ENCODE peak calls at places on chromosomes 2 and 18, in eight cellular contexts. H is ELF-1; P is brain microvascular endothelial cell; S is WERI-Rb-1; F is Jurkat, Clone E6-1; D is GM12865; X is NCI-H2029; E is CD8-positive, alpha-beta memory T cell. U is an unnamed sample.

GRCh38 chr2:25808006-25808383 is 70.3 kb downstream of the ASXL2 start:
- DNase-seq in H (no peak), P (no peak), S (no peak), F (no peak), D (no peak), X (no peak), E (no peak), U (peak)

GRCh38 chr2:180675170-180675569 is 305.2 kb upstream of the UBE2E3 start:
- DNase-seq in H (no peak), P (no peak), S (no peak), F (no peak), D (no peak), X (no peak), E (no peak), U (no peak)

GRCh38 chr2:56741601-56742102 is 557.9 kb downstream of the CCDC85A start:
- DNase-seq in H (no peak), P (peak), S (no peak), F (no peak), D (no peak), X (no peak), E (no peak), U (peak)

GRCh38 chr2:240576036-240576435 is 7.8 kb downstream of the RNPEPL1 start:
- DNase-seq in H (no peak), P (no peak), S (no peak), F (no peak), D (no peak), X (no peak), E (no peak), U (no peak)

GRCh38 chr2:8174641-8175257 is 507.1 kb upstream of the ID2 start:
- DNase-seq in H (no peak), P (no peak), S (no peak), F (no peak), D (no peak), X (no peak), E (no peak), U (no peak)

GRCh38 chr2:231884438-231885140 is 41.6 kb downstream of the NPPC start:
- DNase-seq in H (no peak), P (no peak), S (no peak), F (no peak), D (no peak), X (peak), E (no peak), U (no peak)

GRCh38 chr18:49921278-49922037 is 108.1 kb upstream of the ACAA2 start:
- DNase-seq in H (no peak), P (no peak), S (no peak), F (no peak), D (no peak), X (no peak), E (no peak), U (no peak)

GRCh38 chr2:238441262-238442114 is 14.8 kb downstream of the ASB1 start:
- DNase-seq in H (no peak), P (no peak), S (no peak), F (no peak), D (no peak), X (no peak), E (no peak), U (no peak)

GRCh38 chr2:46334389-46335345 is 37.5 kb downstream of the EPAS1 start:
- DNase-seq in H (no peak), P (peak), S (no peak), F (no peak), D (no peak), X (no peak), E (no peak), U (peak)

GRCh38 chr2:110206056-110206455 is 1.2 kb upstream of the NPHP1 start:
- DNase-seq in H (no peak), P (peak), S (no peak), F (no peak), D (no peak), X (no peak), E (no peak), U (no peak)

GRCh38 chr2:50344509-50345106 is 687.3 kb downstream of the NRXN1 start:
- DNase-seq in H (peak), P (no peak), S (no peak), F (no peak), D (peak), X (no peak), E (no peak), U (no peak)

GRCh38 chr2:238499731-238500570 is 73.2 kb downstream of the ASB1 start:
- DNase-seq in H (no peak), P (no peak), S (no peak), F (no peak), D (no peak), X (no peak), E (no peak), U (no peak)

GRCh38 chr2:224987733-224988132 is 54.5 kb downstream of the DOCK10 start:
- DNase-seq in H (no peak), P (no peak), S (no peak), F (no peak), D (no peak), X (no peak), E (no peak), U (no peak)

GRCh38 chr18:26436176-26437031 is 111.9 kb downstream of the KCTD1 start:
- DNase-seq in H (no peak), P (peak), S (no peak), F (no peak), D (no peak), X (no peak), E (no peak), U (peak)

GRCh38 chr2:85579266-85579935 is 2.0 kb downstream of the VAMP8 start:
- DNase-seq in H (peak), P (no peak), S (no peak), F (no peak), D (no peak), X (no peak), E (no peak), U (no peak)

GRCh38 chr18:63741769-63742168 is 33.4 kb upstream of the SERPINB7 start:
- DNase-seq in H (no peak), P (peak), S (no peak), F (no peak), D (no peak), X (no peak), E (no peak), U (peak)

GRCh38 chr18:58202406-58202730 is 158.3 kb downstream of the NEDD4L start:
- DNase-seq in H (peak), P (peak), S (no peak), F (no peak), D (no peak), X (peak), E (no peak), U (no peak)

GRCh38 chr2:205714058-205714776 is 31.9 kb downstream of the NRP2 start:
- DNase-seq in H (no peak), P (peak), S (no peak), F (no peak), D (peak), X (no peak), E (no peak), U (no peak)

GRCh38 chr2:240999873-241000541 is 1.6 kb downstream of the SNED1 start:
- DNase-seq in H (no peak), P (no peak), S (no peak), F (no peak), D (no peak), X (no peak), E (no peak), U (no peak)

GRCh38 chr18:31161757-31162418 is 768 bp downstream of the DSC1 start:
- DNase-seq in H (no peak), P (no peak), S (no peak), F (no peak), D (no peak), X (no peak), E (no peak), U (peak)

GRCh38 chr2:128765822-128766221 is 447.2 kb upstream of the HS6ST1 start:
- DNase-seq in H (peak), P (no peak), S (peak), F (no peak), D (no peak), X (no peak), E (no peak), U (no peak)

GRCh38 chr2:65382776-65383357 is 49.5 kb downstream of the SPRED2 start:
- DNase-seq in H (peak), P (peak), S (no peak), F (peak), D (peak), X (peak), E (peak), U (peak)

GRCh38 chr2:2293527-2294089 is 37.5 kb downstream of the MYT1L start:
- DNase-seq in H (no peak), P (no peak), S (no peak), F (no peak), D (no peak), X (no peak), E (no peak), U (no peak)

GRCh38 chr2:43106767-43107527 is 119.5 kb downstream of the ZFP36L2 start:
- DNase-seq in H (peak), P (no peak), S (no peak), F (no peak), D (no peak), X (no peak), E (no peak), U (no peak)

GRCh38 chr2:232854082-232854481 is 16.0 kb upstream of the SNORC start:
- DNase-seq in H (no peak), P (peak), S (no peak), F (no peak), D (no peak), X (no peak), E (no peak), U (peak)

GRCh38 chr18:27717816-27718215 is 459.1 kb downstream of the CDH2 start:
- DNase-seq in H (no peak), P (no peak), S (no peak), F (no peak), D (peak), X (no peak), E (no peak), U (no peak)

GRCh38 chr2:27887830-27888229 is 2.4 kb downstream of the RBKS start:
- DNase-seq in H (no peak), P (no peak), S (no peak), F (no peak), D (no peak), X (no peak), E (no peak), U (no peak)

GRCh38 chr2:12951657-12951973 is 234.9 kb downstream of the TRIB2 start:
- DNase-seq in H (no peak), P (no peak), S (no peak), F (no peak), D (no peak), X (no peak), E (no peak), U (no peak)

GRCh38 chr2:131801210-131801744 is 273.6 kb downstream of the CCDC74A start:
- DNase-seq in H (no peak), P (no peak), S (peak), F (no peak), D (peak), X (no peak), E (no peak), U (no peak)

GRCh38 chr18:74375999-74376398 is 60.4 kb downstream of the C18orf63 start:
- DNase-seq in H (no peak), P (no peak), S (no peak), F (no peak), D (no peak), X (no peak), E (no peak), U (peak)

GRCh38 chr2:240646061-240646899 is 21.0 kb downstream of the GPR35 start:
- DNase-seq in H (no peak), P (no peak), S (no peak), F (no peak), D (no peak), X (no peak), E (peak), U (no peak)

GRCh38 chr2:72006188-72006736 is 141.4 kb downstream of the CYP26B1 start:
- DNase-seq in H (no peak), P (no peak), S (no peak), F (no peak), D (no peak), X (no peak), E (no peak), U (no peak)

GRCh38 chr2:240561325-240561971 is 1.3 kb downstream of the DUSP28 start:
- DNase-seq in H (no peak), P (peak), S (no peak), F (no peak), D (peak), X (peak), E (no peak), U (peak)

GRCh38 chr2:44126106-44126797 is 42.4 kb upstream of the PPM1B start:
- DNase-seq in H (no peak), P (no peak), S (no peak), F (no peak), D (no peak), X (no peak), E (no peak), U (no peak)

GRCh38 chr2:157245441-157246211 is 11.9 kb upstream of the GALNT5 start:
- DNase-seq in H (no peak), P (peak), S (no peak), F (no peak), D (no peak), X (no peak), E (no peak), U (no peak)

GRCh38 chr2:31401580-31401979 is 13.0 kb downstream of the XDH start:
- DNase-seq in H (peak), P (peak), S (no peak), F (no peak), D (no peak), X (no peak), E (no peak), U (peak)

U was measured in stromal cell of bone marrow.